ENCODE peak calls at places on chromosome 2, in six cellular contexts. C, K, Q, N, S and X are unnamed samples.
A peak's percentile ranks its signal among the peaks of the same experiment; 100 is the strongest.

GRCh38 chr2:127706215-127706990 is 5.1 kb downstream of the SFT2D3 start:
- DNase-seq in C (no peak), K (no peak), Q (no peak), N (peak; percentile 6), S (no peak), X (no peak)

GRCh38 chr2:69948032-69948962 is 13.1 kb downstream of the ASPRV1 start:
- DNase-seq in C (no peak), K (no peak), Q (no peak), N (no peak), S (no peak), X (no peak)

GRCh38 chr2:60104514-60105501 is 448.6 kb downstream of the BCL11A start:
- DNase-seq in C (no peak), K (peak; percentile 21), Q (no peak), N (no peak), S (no peak), X (peak; percentile 83)

GRCh38 chr2:105866439-105867170 is 121.9 kb downstream of the NCK2 start:
- DNase-seq in C (no peak), K (no peak), Q (no peak), N (no peak), S (no peak), X (no peak)

GRCh38 chr2:38793511-38793910 is 15.5 kb downstream of the GEMIN6 start:
- DNase-seq in C (no peak), K (no peak), Q (no peak), N (no peak), S (no peak), X (no peak)

GRCh38 chr2:10632230-10632629 is 57.5 kb downstream of the NOL10 start:
- DNase-seq in C (no peak), K (no peak), Q (no peak), N (no peak), S (no peak), X (no peak)

GRCh38 chr2:48448274-48449061 is 81.5 kb upstream of the STON1 start:
- DNase-seq in C (no peak), K (peak; percentile 50), Q (no peak), N (peak; percentile 87), S (no peak), X (peak; percentile 71)

GRCh38 chr2:112891333-112891950 is 19.5 kb upstream of the IL37 start:
- DNase-seq in C (no peak), K (no peak), Q (no peak), N (peak; percentile 46), S (no peak), X (no peak)

GRCh38 chr2:159713691-159714585 is 1.6 kb downstream of the MARCHF7 start:
- DNase-seq in C (no peak), K (no peak), Q (no peak), N (peak; percentile 79), S (no peak), X (no peak)

GRCh38 chr2:215531284-215531683 is 95.4 kb upstream of the FN1 start:
- DNase-seq in C (peak; percentile 53), K (no peak), Q (no peak), N (peak; percentile 62), S (no peak), X (no peak)

GRCh38 chr2:36359006-36359580 is 3.5 kb downstream of the CRIM1 start:
- DNase-seq in C (no peak), K (no peak), Q (no peak), N (no peak), S (no peak), X (no peak)

GRCh38 chr2:63755216-63755615 is 86.5 kb upstream of the UGP2 start:
- DNase-seq in C (no peak), K (no peak), Q (no peak), N (no peak), S (no peak), X (no peak)

GRCh38 chr2:11540148-11540995 is 6.5 kb downstream of the GREB1 start:
- DNase-seq in C (no peak), K (no peak), Q (no peak), N (no peak), S (no peak), X (no peak)

GRCh38 chr2:3566806-3567205 is 8.3 kb upstream of the RPS7 start:
- DNase-seq in C (no peak), K (no peak), Q (no peak), N (no peak), S (no peak), X (no peak)

GRCh38 chr2:6580982-6581381 is 284.7 kb downstream of the CMPK2 start:
- DNase-seq in C (no peak), K (no peak), Q (no peak), N (no peak), S (no peak), X (no peak)

GRCh38 chr2:72539145-72539552 is 286.7 kb downstream of the EXOC6B start:
- DNase-seq in C (no peak), K (no peak), Q (no peak), N (peak; percentile 71), S (no peak), X (no peak)

GRCh38 chr2:199581935-199582336 is 124.2 kb upstream of the SATB2 start:
- DNase-seq in C (no peak), K (no peak), Q (no peak), N (peak; percentile 8), S (no peak), X (no peak)

GRCh38 chr2:217203086-217203485 is 343.2 kb upstream of the TNP1 start:
- DNase-seq in C (no peak), K (no peak), Q (no peak), N (no peak), S (no peak), X (no peak)

GRCh38 chr2:86570069-86570468 is 6.8 kb upstream of the CHMP3 start:
- DNase-seq in C (no peak), K (no peak), Q (no peak), N (peak; percentile 3), S (no peak), X (no peak)

GRCh38 chr2:25373269-25373981 is 31.7 kb upstream of the DNMT3A start:
- DNase-seq in C (no peak), K (no peak), Q (no peak), N (no peak), S (no peak), X (no peak)

GRCh38 chr2:229417906-229418305 is 146.8 kb upstream of the PID1 start:
- DNase-seq in C (no peak), K (no peak), Q (no peak), N (no peak), S (no peak), X (no peak)

GRCh38 chr2:230205721-230206120 is 14.1 kb downstream of the SP110 start:
- DNase-seq in C (no peak), K (no peak), Q (no peak), N (no peak), S (no peak), X (no peak)

GRCh38 chr2:210534879-210535278 is 21.5 kb upstream of the CPS1 start:
- DNase-seq in C (no peak), K (no peak), Q (no peak), N (no peak), S (no peak), X (no peak)